ENCODE peak calls at places on chromosomes 13 and 19, in nine cellular contexts. R is stimulated activated CD4-positive, alpha-beta T cell treated with anti-CD3 and anti-CD28 coated beads, Interleukin-12 subunit alpha, Interleukin-12 subunit beta, amount 100 ng/mL, for 4 hours; C is NCI-H748 treated with DMSO at 0.1 percent for 48 hours; B is hypothalamus; K is foreskin fibroblast; D is NCI-H510A treated with DMSO at 0.1 percent for 48 hours; O is stimulated activated naive CD8-positive, alpha-beta T cell treated with anti-CD3 and anti-CD28 coated beads, Interleukin-15, amount 100 ng/mL, for 72 hours; L is stromal cell of bone marrow; S is NCI-H460. A is an unnamed sample.

GRCh38 chr19:15577184-15577771 is 37.7 kb upstream of the CYP4F8 start:
- DNase-seq in B (no peak), O (no peak), D (no peak), C (no peak), K (no peak), S (no peak), L (no peak), R (no peak), A (no peak)

GRCh38 chr13:93226623-93227279 is at the start of gene GPC6:
- DNase-seq in D (peak), O (no peak), C (peak), B (peak), R (no peak), L (peak), K (peak), S (peak), A (no peak)

GRCh38 chr13:96273196-96273595 is 183.3 kb downstream of the HS6ST3 start:
- DNase-seq in R (no peak), O (no peak), S (no peak), D (no peak), K (no peak), B (no peak), C (no peak), L (no peak), A (no peak)

GRCh38 chr13:24982333-24982999 is 113.5 kb upstream of the PABPC3 start:
- DNase-seq in R (no peak), O (no peak), B (no peak), S (no peak), C (no peak), L (no peak), K (no peak), D (no peak), A (no peak)

GRCh38 chr13:51134763-51135365 is 23.8 kb upstream of the C13orf42 start:
- DNase-seq in C (no peak), D (peak), R (no peak), B (no peak), O (no peak), L (no peak), K (no peak), S (no peak), A (no peak)

GRCh38 chr19:38057954-38058690 is 151.1 kb downstream of the SIPA1L3 start:
- DNase-seq in D (peak), C (peak), S (no peak), L (no peak), R (no peak), O (no peak), B (no peak), K (no peak), A (no peak)

GRCh38 chr13:30968734-30969335 is 36.4 kb downstream of the TEX26 start:
- DNase-seq in L (no peak), C (no peak), S (no peak), B (no peak), O (no peak), K (no peak), D (no peak), R (no peak), A (no peak)

GRCh38 chr13:48004201-48004600 is 3.1 kb upstream of the SUCLA2 start:
- DNase-seq in S (no peak), D (no peak), C (no peak), R (no peak), B (peak), L (no peak), K (no peak), O (no peak), A (no peak)

GRCh38 chr13:99386495-99386894 is 79.3 kb upstream of the GPR183 start:
- DNase-seq in L (no peak), K (no peak), B (no peak), O (no peak), D (peak), R (no peak), S (no peak), C (no peak), A (no peak)

GRCh38 chr19:41373993-41374392 is 2.3 kb upstream of the TMEM91 start:
- DNase-seq in S (no peak), R (no peak), C (no peak), K (peak), B (peak), D (peak), L (no peak), O (no peak), A (no peak)

GRCh38 chr19:51664131-51664530 is 17.5 kb upstream of the SIGLEC14 start:
- DNase-seq in O (no peak), L (no peak), R (no peak), S (no peak), B (no peak), D (no peak), C (no peak), K (no peak), A (no peak)

GRCh38 chr19:54207908-54208783 is 7.5 kb downstream of the RPS9 start:
- DNase-seq in B (peak), R (peak), S (no peak), D (no peak), C (no peak), K (peak), O (no peak), L (peak), A (no peak)

GRCh38 chr19:40410030-40410389 is 3.2 kb downstream of the PRX start:
- DNase-seq in S (no peak), O (no peak), K (no peak), B (no peak), R (no peak), D (no peak), C (no peak), L (no peak), A (no peak)

A was measured in dermis microvascular lymphatic vessel endothelial cell.